ENCODE peak calls at places on chromosomes 12 and 14, in six cellular contexts. U, F, C, A, Z and T are unnamed samples.

GRCh38 chr12:124527861-124528561 is 39.4 kb downstream of the NCOR2 start:
- DNase-seq in U (no peak), F (no peak), C (no peak), A (no peak), Z (no peak), T (no peak)

GRCh38 chr12:93591137-93591868 is 18.8 kb downstream of the SOCS2 start:
- DNase-seq in U (peak), F (peak), C (peak), A (peak), Z (no peak), T (peak)

GRCh38 chr14:68978550-68978911 is 571 bp downstream of the ACTN1 start:
- DNase-seq in U (peak), F (peak), C (peak), A (peak), Z (peak), T (peak)

GRCh38 chr12:65885312-65885711 is 61.0 kb downstream of the HMGA2 start:
- DNase-seq in U (no peak), F (no peak), C (no peak), A (no peak), Z (no peak), T (no peak)

GRCh38 chr14:22918519-22918808 is 485 bp downstream of the RBM23 start:
- DNase-seq in U (no peak), F (no peak), C (no peak), A (no peak), Z (no peak), T (no peak)

GRCh38 chr12:106310687-106311086 is 8.2 kb downstream of the TCP11L2 start:
- DNase-seq in U (no peak), F (no peak), C (no peak), A (no peak), Z (no peak), T (no peak)

GRCh38 chr14:53696217-53696965 is 260.2 kb downstream of the BMP4 start:
- DNase-seq in U (no peak), F (no peak), C (no peak), A (no peak), Z (no peak), T (no peak)

GRCh38 chr14:101962503-101962874 is 1.9 kb upstream of the DYNC1H1 start:
- DNase-seq in U (peak), F (peak), C (peak), A (peak), Z (no peak), T (peak)

GRCh38 chr12:64903738-64904137 is 79.3 kb downstream of the TBC1D30 start:
- DNase-seq in U (no peak), F (no peak), C (no peak), A (no peak), Z (no peak), T (no peak)

GRCh38 chr12:104632724-104633181 is 176.0 kb downstream of the CHST11 start:
- DNase-seq in U (no peak), F (no peak), C (no peak), A (no peak), Z (no peak), T (no peak)

GRCh38 chr14:69674546-69675245 is 63.3 kb downstream of the SUSD6 start:
- DNase-seq in U (no peak), F (no peak), C (no peak), A (no peak), Z (no peak), T (no peak)

GRCh38 chr14:33851366-33851765 is 99.5 kb downstream of the EGLN3 start:
- DNase-seq in U (no peak), F (no peak), C (no peak), A (no peak), Z (no peak), T (no peak)

GRCh38 chr12:58105225-58106119 is 164.1 kb downstream of the ATP23 start:
- DNase-seq in U (no peak), F (no peak), C (no peak), A (peak), Z (no peak), T (no peak)

GRCh38 chr14:96803958-96804357 is 6.8 kb downstream of the VRK1 start:
- DNase-seq in U (no peak), F (no peak), C (no peak), A (no peak), Z (no peak), T (no peak)

GRCh38 chr12:1592444-1593231 is 1.7 kb downstream of the FBXL14 start:
- DNase-seq in U (no peak), F (peak), C (no peak), A (no peak), Z (peak), T (peak)

GRCh38 chr14:67837011-67837624 is 17.5 kb downstream of the RAD51B start:
- DNase-seq in U (peak), F (peak), C (peak), A (peak), Z (no peak), T (peak)

GRCh38 chr12:131388164-131388795 is 322.6 kb upstream of the SFSWAP start:
- DNase-seq in U (no peak), F (no peak), C (no peak), A (no peak), Z (no peak), T (no peak)

GRCh38 chr12:46933947-46934346 is 108.2 kb upstream of the SLC38A4 start:
- DNase-seq in U (no peak), F (no peak), C (no peak), A (peak), Z (no peak), T (no peak)

GRCh38 chr12:29816869-29817730 is 33.4 kb upstream of the TMTC1 start:
- DNase-seq in U (no peak), F (no peak), C (no peak), A (no peak), Z (no peak), T (no peak)

GRCh38 chr14:20429801-20430669 is 5.9 kb downstream of the KLHL33 start:
- DNase-seq in U (peak), F (peak), C (peak), A (no peak), Z (no peak), T (no peak)

GRCh38 chr12:116659771-116660481 is 77.9 kb downstream of the SPRING1 start:
- DNase-seq in U (no peak), F (no peak), C (peak), A (no peak), Z (no peak), T (no peak)

GRCh38 chr14:54614296-54614695 is 47.4 kb downstream of the SAMD4A start:
- DNase-seq in U (no peak), F (no peak), C (no peak), A (no peak), Z (no peak), T (no peak)

GRCh38 chr14:23984891-23985607 is 3.7 kb upstream of the DHRS4L2 start:
- DNase-seq in U (no peak), F (no peak), C (peak), A (peak), Z (no peak), T (no peak)

GRCh38 chr14:91308337-91308736 is 63.8 kb upstream of the GPR68 start:
- DNase-seq in U (no peak), F (no peak), C (no peak), A (no peak), Z (no peak), T (no peak)

GRCh38 chr14:99554757-99555531 is 49.1 kb downstream of the CCDC85C start:
- DNase-seq in U (no peak), F (peak), C (peak), A (no peak), Z (no peak), T (no peak)

GRCh38 chr14:58808828-58809227 is 171.1 kb downstream of the DACT1 start:
- DNase-seq in U (peak), F (no peak), C (peak), A (no peak), Z (no peak), T (no peak)

GRCh38 chr12:26845057-26845666 is 12.2 kb upstream of the ITPR2 start:
- DNase-seq in U (peak), F (peak), C (peak), A (peak), Z (peak), T (peak)

GRCh38 chr12:52193991-52194390 is 2.2 kb upstream of the KRT80 start:
- DNase-seq in U (no peak), F (no peak), C (no peak), A (no peak), Z (no peak), T (no peak)
- TF ChIP-seq EP300 in U (no peak), F (no peak), C (no peak), A (no peak), Z (no peak), T (no peak)

DNA sequence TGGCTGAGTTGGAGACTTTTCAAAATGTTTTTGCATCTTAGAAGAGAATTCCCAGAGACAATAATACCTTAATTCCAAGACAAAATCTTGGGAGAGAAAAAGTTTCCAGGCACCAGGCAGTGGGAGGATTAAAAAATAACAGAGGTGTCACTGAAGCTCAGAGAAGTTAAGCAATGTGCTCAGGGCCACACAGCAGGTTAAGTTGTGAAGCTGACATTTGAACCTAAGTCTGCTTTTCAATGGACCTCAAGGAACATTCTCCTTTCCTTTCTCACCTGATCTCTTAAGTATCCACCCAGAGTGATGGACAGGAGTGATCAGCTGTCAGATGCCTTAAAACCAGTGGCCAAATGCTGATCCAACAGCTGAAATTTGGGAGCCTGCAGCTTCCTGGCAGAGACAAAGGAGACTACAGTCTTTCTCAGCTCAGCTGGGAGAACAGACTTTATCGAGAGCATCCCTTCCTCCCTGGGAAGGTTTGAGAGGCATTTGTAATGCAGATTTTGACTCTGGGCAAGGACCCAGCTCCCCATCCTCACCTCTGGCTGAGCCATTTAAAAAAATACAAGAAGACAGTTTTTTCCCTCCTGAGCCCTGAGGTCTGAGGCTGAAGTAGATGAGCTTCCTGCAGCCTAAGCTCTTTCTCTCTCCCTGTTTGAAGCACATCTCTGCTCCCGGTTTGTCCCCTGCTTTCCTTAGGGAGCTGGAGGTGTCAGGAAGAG is 174.9 kb upstream of the RPH3A start:
- DNase-seq in U (no peak), F (no peak), C (no peak), A (no peak), Z (peak), T (no peak)
- H3K4me3 ChIP-seq in U (no peak), F (no peak), C (no peak), A (no peak), Z (peak), T (no peak)

GRCh38 chr12:56457817-56458216 is 3.4 kb upstream of the MIP start:
- DNase-seq in U (no peak), F (no peak), C (peak), A (no peak), Z (no peak), T (no peak)

GRCh38 chr12:56462565-56462964 is 5.8 kb upstream of the SPRYD4 start:
- DNase-seq in U (no peak), F (no peak), C (no peak), A (no peak), Z (no peak), T (peak)

GRCh38 chr12:56461235-56462159 is 6.9 kb upstream of the SPRYD4 start:
- DNase-seq in U (no peak), F (no peak), C (no peak), A (peak), Z (no peak), T (peak)
- TF ChIP-seq EP300 in U (no peak), F (no peak), C (no peak), A (no peak), Z (no peak), T (no peak)

GRCh38 chr12:110579889-110580253 is 3.2 kb downstream of the PPTC7 start:
- DNase-seq in U (no peak), F (no peak), C (no peak), A (no peak), Z (no peak), T (no peak)

GRCh38 chr12:110579239-110579888 is 3.8 kb downstream of the PPTC7 start:
- DNase-seq in U (no peak), F (no peak), C (no peak), A (no peak), Z (no peak), T (no peak)

GRCh38 chr12:110576504-110576903 is 6.6 kb downstream of the PPTC7 start:
- DNase-seq in U (no peak), F (no peak), C (no peak), A (no peak), Z (no peak), T (no peak)

GRCh38 chr12:110577717-110578521 is 5.2 kb downstream of the PPTC7 start:
- DNase-seq in U (no peak), F (peak), C (no peak), A (peak), Z (no peak), T (no peak)

GRCh38 chr12:110578522-110579238 is 4.4 kb downstream of the PPTC7 start:
- DNase-seq in U (no peak), F (no peak), C (no peak), A (no peak), Z (no peak), T (no peak)
- H3K4me3 ChIP-seq in U (no peak), F (no peak), C (no peak), A (peak), Z (no peak), T (no peak)